ENCODE peak calls at places on chromosomes 1 and 21, in five cellular contexts. T, F, R, B and M are unnamed samples.

GRCh38 chr21:25944082-25944481 is 209.3 kb downstream of the GABPA start:
- DNase-seq in T (no peak), F (no peak), R (no peak), B (no peak), M (no peak)

GRCh38 chr1:236507022-236507700 is 16.6 kb upstream of the LGALS8 start:
- DNase-seq in F (no peak), B (no peak), T (no peak), R (no peak), M (no peak)

GRCh38 chr1:64861611-64862010 is 104.7 kb downstream of the JAK1 start:
- DNase-seq in T (no peak), B (no peak), F (no peak), R (peak; percentile 48), M (no peak)

GRCh38 chr1:161119017-161119378 is 1.1 kb downstream of the NIT1 start:
- DNase-seq in R (peak; percentile 54), T (peak; percentile 61), F (no peak), B (no peak), M (no peak)

GRCh38 chr1:233121947-233122559 is 171.6 kb downstream of the NTPCR start:
- DNase-seq in B (no peak), F (no peak), R (no peak), T (no peak), M (no peak)

GRCh38 chr1:209190591-209191241 is 392.8 kb upstream of the CAMK1G start:
- DNase-seq in B (no peak), F (no peak), T (peak; percentile 41), R (peak; percentile 42), M (peak; percentile 43)

GRCh38 chr1:201624741-201625646 is 86.1 kb downstream of the NAV1 start:
- DNase-seq in T (no peak), F (no peak), R (no peak), B (no peak), M (no peak)

GRCh38 chr1:92882817-92883216 is 51.0 kb downstream of the RPL5 start:
- DNase-seq in B (no peak), R (peak; percentile 68), F (peak; percentile 24), T (no peak), M (no peak)

GRCh38 chr1:88433556-88433955 is 250.5 kb upstream of the PKN2 start:
- DNase-seq in R (no peak), T (no peak), B (no peak), F (no peak), M (no peak)

GRCh38 chr21:27759820-27760219 is 792.9 kb upstream of the ADAMTS5 start:
- DNase-seq in B (no peak), T (no peak), R (no peak), F (no peak), M (no peak)

GRCh38 chr1:204711947-204712701 is 26.6 kb upstream of the LRRN2 start:
- DNase-seq in B (no peak), F (no peak), T (peak; percentile 48), R (peak; percentile 38), M (no peak)

GRCh38 chr1:32536117-32536516 is 3.1 kb upstream of the ZBTB8A start:
- DNase-seq in R (peak; percentile 13), B (no peak), F (no peak), T (no peak), M (no peak)

GRCh38 chr1:32138965-32139364 is 31.1 kb downstream of the KPNA6 start:
- DNase-seq in R (no peak), B (no peak), T (no peak), F (no peak), M (no peak)

GRCh38 chr1:162551969-162552683 is 9.4 kb upstream of the UAP1 start:
- DNase-seq in F (no peak), B (no peak), T (no peak), R (no peak), M (no peak)

GRCh38 chr1:7893529-7894180 is 40.8 kb upstream of the UTS2 start:
- DNase-seq in F (no peak), T (no peak), R (no peak), B (peak; percentile 86), M (no peak)

GRCh38 chr1:31788138-31788824 is 24.1 kb upstream of the ADGRB2 start:
- DNase-seq in R (peak; percentile 96), B (peak; percentile 97), T (peak; percentile 91), F (peak; percentile 88), M (peak; percentile 88)

GRCh38 chr1:87392241-87393192 is 63.8 kb downstream of the LMO4 start:
- DNase-seq in F (no peak), B (no peak), T (no peak), R (no peak), M (no peak)

GRCh38 chr1:236759252-236759859 is 35.7 kb upstream of the MTR start:
- DNase-seq in F (no peak), T (no peak), B (no peak), R (peak; percentile 66), M (no peak)

GRCh38 chr1:156257711-156258110 is 9.9 kb upstream of the PAQR6 start:
- DNase-seq in F (no peak), B (no peak), R (no peak), T (no peak), M (peak; percentile 13)

GRCh38 chr1:205769641-205770365 is 5.5 kb downstream of the RAB29 start:
- DNase-seq in B (no peak), R (no peak), F (no peak), T (no peak), M (no peak)

GRCh38 chr1:203621559-203622130 is 5.0 kb upstream of the ATP2B4 start:
- DNase-seq in R (no peak), B (no peak), F (no peak), T (no peak), M (no peak)

GRCh38 chr1:172761581-172762025 is 102.7 kb downstream of the FASLG start:
- DNase-seq in R (no peak), B (no peak), F (no peak), T (no peak), M (no peak)

GRCh38 chr1:79603862-79604261 is 597.3 kb upstream of the ADGRL4 start:
- DNase-seq in T (no peak), F (no peak), B (no peak), R (no peak), M (no peak)

GRCh38 chr1:218299416-218299815 is 14.3 kb downstream of the RRP15 start:
- DNase-seq in F (no peak), T (no peak), R (peak; percentile 30), B (no peak), M (no peak)

GRCh38 chr1:118339431-118340146 is 154.6 kb upstream of the SPAG17 start:
- DNase-seq in B (no peak), T (no peak), R (no peak), F (no peak), M (no peak)

GRCh38 chr1:110384581-110385321 is 6.1 kb downstream of the SLC16A4 start:
- DNase-seq in F (no peak), B (no peak), R (peak; percentile 94), T (no peak), M (no peak)
- H3K27ac ChIP-seq in F (no peak overlapping the region), B (peak overlapping the region; percentile 69), R (peak overlapping the region; percentile 94), T (no peak overlapping the region), M (no peak overlapping the region)

DNA sequence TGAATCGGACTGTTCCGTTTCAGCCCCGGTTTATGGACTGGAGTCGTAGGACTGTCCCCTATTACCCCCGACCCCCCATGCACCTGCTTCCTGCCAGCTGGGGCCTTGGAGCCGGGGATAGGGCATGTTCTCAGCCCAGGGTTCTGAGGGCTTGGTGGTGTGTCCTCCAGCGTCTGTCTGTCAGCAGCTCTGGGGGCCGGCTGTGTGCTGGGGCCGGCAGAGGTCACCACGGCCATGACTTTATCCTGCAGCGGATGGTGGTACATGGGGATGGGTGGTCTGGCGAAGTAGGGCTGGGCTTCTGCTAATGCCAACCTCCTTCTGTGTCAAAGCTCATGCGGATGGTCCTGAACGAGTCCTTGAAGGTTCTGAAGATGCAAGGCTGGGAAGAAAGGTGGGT is 5.5 kb downstream of the RRP1 start:
- DNase-seq in B (no peak), F (no peak), T (no peak), R (no peak), M (no peak)
- H3K27ac ChIP-seq in B (no peak overlapping the region), F (no peak overlapping the region), T (no peak overlapping the region), R (no peak overlapping the region), M (no peak overlapping the region)

DNA sequence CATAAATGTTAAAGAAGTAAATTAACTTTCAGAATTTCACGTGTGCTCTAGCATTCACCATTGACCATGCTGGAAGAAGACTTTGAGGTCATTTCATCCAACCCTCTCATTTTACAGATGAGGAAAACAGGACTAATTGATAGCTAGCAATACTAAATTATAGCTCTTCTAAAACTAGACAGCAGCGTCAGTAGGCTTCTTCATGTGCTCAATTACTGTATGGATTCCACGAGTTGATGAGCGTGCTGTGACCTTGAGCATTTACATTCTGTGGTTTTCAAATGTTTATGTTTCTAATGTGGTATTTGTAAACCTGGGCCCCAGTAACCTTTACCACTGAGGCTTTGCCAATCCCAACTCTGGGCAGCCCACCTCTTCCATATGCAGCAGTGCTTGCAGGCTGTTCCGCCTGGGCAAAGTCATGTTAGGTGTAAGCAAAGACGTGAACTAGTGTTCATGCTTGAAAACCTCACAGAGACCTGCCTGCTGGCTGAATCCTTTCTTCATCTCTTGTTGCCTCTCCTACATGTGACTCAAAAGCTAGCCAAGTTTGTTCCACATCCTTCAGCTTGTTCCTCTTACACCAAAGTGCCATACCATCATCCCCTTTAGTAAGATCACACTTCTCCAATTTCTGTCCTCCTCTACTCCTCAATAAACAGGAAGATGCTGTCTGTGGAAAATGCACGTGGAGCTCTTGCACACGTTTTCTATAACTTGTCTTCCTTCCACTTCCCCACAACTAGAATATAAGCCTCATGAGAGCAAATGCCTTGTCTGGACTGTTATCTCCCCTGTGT is 17.2 kb downstream of the KCNJ15 start:
- DNase-seq in B (no peak), T (no peak), R (no peak), F (no peak), M (no peak)
- H3K27ac ChIP-seq in B (no peak overlapping the region), T (no peak overlapping the region), R (no peak overlapping the region), F (no peak overlapping the region), M (no peak overlapping the region)

GRCh38 chr1:28416509-28417194 is 47.1 kb downstream of the PHACTR4 start:
- DNase-seq in F (no peak), B (no peak), R (no peak), T (no peak), M (no peak)
- H3K27ac ChIP-seq in F (peak overlapping the region; percentile 69), B (no peak overlapping the region), R (no peak overlapping the region), T (no peak overlapping the region), M (no peak overlapping the region)

DNA sequence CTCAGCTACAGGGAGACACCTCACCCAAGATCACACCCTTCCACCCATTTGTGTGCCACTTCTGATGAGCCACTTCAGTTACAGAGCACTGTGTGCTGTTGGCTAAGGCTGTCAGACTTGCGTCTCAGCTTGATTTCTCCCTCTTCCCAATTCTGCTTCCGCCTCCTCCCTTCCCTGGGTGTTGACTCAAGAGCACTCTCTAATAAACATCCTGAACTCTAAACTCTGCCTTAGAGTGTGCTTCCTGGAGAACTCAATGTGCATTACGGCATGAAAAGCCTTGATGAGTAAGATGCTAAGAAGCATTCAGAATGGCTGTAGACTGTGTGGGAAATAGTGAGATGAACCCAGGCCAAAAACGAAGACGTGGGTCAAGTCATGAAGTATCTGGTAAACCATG is 54.9 kb upstream of the S1PR1 start:
- DNase-seq in T (no peak), F (no peak), R (no peak), B (no peak), M (no peak)
- H3K27ac ChIP-seq in T (no peak overlapping the region), F (no peak overlapping the region), R (no peak overlapping the region), B (no peak overlapping the region), M (no peak overlapping the region)